ENCODE peak calls at places on chromosomes 12 and 14, in four cellular contexts. Y is adrenal gland, O is neuronal stem cell, I is dorsolateral prefrontal cortex. L is an unnamed sample.

GRCh38 chr12:116138781-116139180 is 138.7 kb downstream of the MED13L start:
- DNase-seq in Y (no peak), O (no peak), I (no peak), L (no peak)

GRCh38 chr12:31387466-31387865 is 61.5 kb upstream of the SINHCAF start:
- DNase-seq in Y (no peak), O (peak), I (no peak), L (no peak)

GRCh38 chr12:114430306-114430705 is 24.4 kb upstream of the TBX5 start:
- DNase-seq in Y (no peak), O (no peak), I (no peak), L (no peak)

GRCh38 chr14:24353551-24354529 is 14.0 kb upstream of the RIPK3 start:
- DNase-seq in Y (no peak), O (no peak), I (no peak), L (peak)

GRCh38 chr12:100539209-100539608 is 34.3 kb upstream of the GAS2L3 start:
- DNase-seq in Y (peak), O (peak), I (no peak), L (peak)

GRCh38 chr12:113684053-113684907 is 212.6 kb upstream of the LHX5 start:
- DNase-seq in Y (no peak), O (no peak), I (no peak), L (no peak)

GRCh38 chr12:55619352-55620138 is 17.1 kb upstream of the OR10P1 start:
- DNase-seq in Y (peak), O (peak), I (peak), L (peak)

GRCh38 chr12:95337176-95337575 is 119.6 kb downstream of the VEZT start:
- DNase-seq in Y (no peak), O (no peak), I (no peak), L (no peak)

GRCh38 chr12:69993433-69993832 is 168.4 kb downstream of the MYRFL start:
- DNase-seq in Y (no peak), O (no peak), I (no peak), L (no peak)
- H3K27ac ChIP-seq in Y (no peak), O (no peak), I (no peak), L (no peak)

GRCh38 chr12:6752181-6752930 is 585 bp downstream of the MLF2 start:
- DNase-seq in Y (peak), O (no peak), I (peak), L (peak)
- H3K27ac ChIP-seq in Y (peak), O (peak), I (peak), L (peak)

DNA sequence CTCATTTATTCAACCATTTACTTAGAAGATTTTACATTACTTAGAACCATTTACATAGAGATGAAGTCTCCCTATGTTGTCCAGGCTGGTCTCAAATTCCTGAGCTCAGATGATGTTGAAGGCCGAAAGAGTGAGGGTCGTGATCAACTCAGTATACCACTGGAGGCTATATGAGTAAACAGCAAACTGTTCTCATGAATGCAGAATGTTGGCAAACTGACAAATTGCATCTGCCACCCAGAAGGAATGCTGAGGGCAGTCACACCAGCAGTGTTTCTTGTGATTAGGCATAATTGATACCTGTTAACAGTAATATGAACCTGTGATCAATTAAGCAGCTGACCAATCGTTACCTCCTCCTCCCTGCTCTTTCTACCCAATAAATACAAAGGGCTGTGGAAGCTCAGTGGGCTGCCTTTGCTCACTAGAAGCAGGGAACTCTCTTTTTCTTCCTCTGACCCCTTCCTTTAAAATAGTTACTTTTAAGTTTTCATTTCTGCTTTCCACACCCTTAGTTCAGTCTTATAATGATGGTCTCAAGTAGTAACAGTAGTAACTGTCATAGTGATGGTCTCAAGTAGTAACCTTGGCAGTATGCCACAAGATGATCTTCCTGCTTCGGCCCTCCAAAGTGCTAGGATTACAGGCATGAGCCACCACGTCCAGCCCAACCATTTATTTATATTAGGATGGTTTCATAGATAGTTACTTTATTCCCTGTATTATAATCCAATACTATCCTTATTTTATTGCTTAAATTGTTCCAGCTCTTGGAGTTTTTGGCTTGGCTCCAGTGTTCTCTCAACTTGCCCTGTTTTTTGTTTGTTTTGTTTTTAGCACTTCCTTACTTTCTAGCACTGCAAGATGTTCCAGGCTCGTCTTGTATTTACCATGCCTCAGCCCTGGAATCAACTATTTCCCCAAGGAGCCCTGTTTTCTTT is 25.8 kb downstream of the LIMA1 start:
- DNase-seq in Y (no peak), O (no peak), I (no peak), L (peak)
- H3K27ac ChIP-seq in Y (no peak), O (no peak), I (no peak), L (peak)

GRCh38 chr12:89469361-89469760 is 55.2 kb downstream of the GALNT4 start:
- DNase-seq in Y (no peak), O (no peak), I (no peak), L (no peak)
- H3K27ac ChIP-seq in Y (no peak), O (no peak), I (no peak), L (peak)

GRCh38 chr12:10369557-10370150 is 20.2 kb downstream of the KLRK1 start:
- DNase-seq in Y (no peak), O (no peak), I (no peak), L (no peak)
- H3K27ac ChIP-seq in Y (no peak), O (no peak), I (peak), L (no peak)

GRCh38 chr14:38065101-38065762 is 142.5 kb upstream of the SSTR1 start:
- DNase-seq in Y (no peak), O (no peak), I (no peak), L (no peak)
- H3K27ac ChIP-seq in Y (no peak), O (no peak), I (no peak), L (no peak)

GRCh38 chr12:96352161-96352835 is 47.9 kb downstream of the CDK17 start:
- DNase-seq in Y (no peak), O (no peak), I (no peak), L (no peak)
- H3K27ac ChIP-seq in Y (no peak), O (no peak), I (peak), L (no peak)

GRCh38 chr12:13027032-13027431 is 17.1 kb upstream of the FAM234B start:
- DNase-seq in Y (no peak), O (no peak), I (no peak), L (no peak)

GRCh38 chr12:13033266-13033875 is 10.8 kb upstream of the FAM234B start:
- DNase-seq in Y (no peak), O (no peak), I (no peak), L (no peak)

GRCh38 chr12:13032164-13032563 is 12.0 kb upstream of the FAM234B start:
- DNase-seq in Y (no peak), O (no peak), I (no peak), L (no peak)

GRCh38 chr12:13027508-13027907 is 16.7 kb upstream of the FAM234B start:
- DNase-seq in Y (no peak), O (no peak), I (no peak), L (no peak)

GRCh38 chr12:13028825-13029570 is 15.2 kb upstream of the FAM234B start:
- DNase-seq in Y (no peak), O (peak), I (no peak), L (no peak)
- H3K27ac ChIP-seq in Y (no peak), O (no peak), I (no peak), L (no peak)

GRCh38 chr12:6903712-6904111 is 910 bp upstream of the LRRC23 start:
- DNase-seq in Y (no peak), O (no peak), I (no peak), L (no peak)
- H3K27ac ChIP-seq in Y (no peak), O (no peak), I (peak), L (no peak)

DNA sequence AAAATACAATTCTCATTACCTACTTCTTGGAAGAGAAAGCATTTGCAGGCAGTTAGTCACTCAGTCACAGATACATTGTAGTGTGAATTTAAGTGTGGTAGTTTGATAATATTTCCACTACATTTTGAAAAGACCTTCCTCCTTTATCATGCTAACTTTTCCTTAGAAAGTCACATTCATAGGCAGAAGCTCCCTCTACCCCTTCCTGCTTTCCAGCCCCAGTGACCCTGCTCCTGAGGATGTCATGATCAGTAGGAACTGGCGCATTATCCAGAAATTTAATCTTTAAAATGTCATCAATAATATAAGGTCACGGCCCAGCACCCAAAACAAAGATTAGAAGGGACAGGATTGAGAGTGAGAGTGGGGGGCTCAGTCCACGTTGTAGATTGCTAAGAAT is 707.4 kb upstream of the STXBP6 start:
- DNase-seq in Y (no peak), O (no peak), I (no peak), L (no peak)
- H3K27ac ChIP-seq in Y (no peak), O (no peak), I (no peak), L (no peak)

L was measured in colonic mucosa.